ENCODE peak calls at places on chromosomes 7 and 10, in five cellular contexts. F is HFF-Myc, Q is iPS-NIHi11, V is brain microvascular endothelial cell, B is C1 segment of cervical spinal cord. L is an unnamed sample.

GRCh38 chr10:124291009-124291671 is 127.6 kb downstream of the OAT start:
- DNase-seq in Q (no peak), B (peak), V (no peak), F (no peak), L (no peak)

GRCh38 chr7:55144955-55145342 is 126.1 kb downstream of the EGFR start:
- DNase-seq in Q (no peak), B (no peak), V (no peak), F (no peak), L (no peak)

GRCh38 chr10:59435707-59436106 is 73.4 kb upstream of the FAM13C start:
- DNase-seq in F (no peak), B (no peak), V (peak), Q (no peak), L (no peak)

GRCh38 chr10:89307213-89307612 is 5.4 kb downstream of the IFIT2 start:
- DNase-seq in B (no peak), Q (no peak), F (no peak), V (no peak), L (no peak)

GRCh38 chr10:102230861-102231356 is 4.8 kb downstream of the ELOVL3 start:
- DNase-seq in F (no peak), B (no peak), Q (peak), V (no peak), L (peak)

GRCh38 chr10:17023386-17024298 is 106.0 kb downstream of the CUBN start:
- DNase-seq in B (no peak), F (peak), Q (no peak), V (peak), L (no peak)

GRCh38 chr10:131825960-131826650 is 74.7 kb upstream of the PPP2R2D start:
- DNase-seq in B (no peak), F (no peak), Q (no peak), V (no peak), L (no peak)

GRCh38 chr10:72370201-72370722 is 15.5 kb upstream of the DNAJB12 start:
- DNase-seq in B (no peak), Q (no peak), F (no peak), V (no peak), L (no peak)

GRCh38 chr7:49771427-49772176 is 1.8 kb upstream of the VWC2 start:
- DNase-seq in F (no peak), Q (no peak), B (no peak), V (no peak), L (no peak)

GRCh38 chr7:43891069-43891955 is 15.1 kb downstream of the URGCP start:
- DNase-seq in B (no peak), F (no peak), V (no peak), Q (no peak), L (no peak)

GRCh38 chr10:91590904-91591791 is 41.7 kb downstream of the PPP1R3C start:
- DNase-seq in V (peak), B (no peak), F (peak), Q (no peak), L (no peak)

GRCh38 chr10:124217906-124218769 is 124.7 kb upstream of the CHST15 start:
- DNase-seq in B (no peak), F (no peak), Q (peak), V (no peak), L (no peak)

GRCh38 chr7:30470783-30471182 is 7.8 kb downstream of the NOD1 start:
- DNase-seq in Q (no peak), B (peak), F (no peak), V (peak), L (no peak)

GRCh38 chr10:15419279-15419874 is 48.3 kb upstream of the FAM171A1 start:
- DNase-seq in Q (peak), F (no peak), V (peak), B (no peak), L (peak)

GRCh38 chr10:124645496-124646095 is 98.6 kb downstream of the FAM53B start:
- DNase-seq in V (no peak), B (no peak), F (no peak), Q (no peak), L (no peak)

GRCh38 chr7:75642810-75643486 is 95.8 kb downstream of the HIP1 start:
- DNase-seq in F (peak), B (no peak), Q (peak), V (peak), L (peak)

GRCh38 chr10:129853236-129853946 is 110.7 kb downstream of the EBF3 start:
- DNase-seq in Q (peak), B (no peak), V (no peak), F (no peak), L (peak)